ENCODE peak calls at places on chromosomes 7 and 10, in five cellular contexts. H is HCT116, C is transverse colon, T is Panc1, F is breast epithelium. E is an unnamed sample. For H3K9me3, the result is how much of the 10 kb centered on the place peaks cover.

GRCh38 chr7:151642746-151643145 is 123.1 kb upstream of the RHEB start:
- DNase-seq in F (no peak), C (no peak), T (no peak), H (no peak), E (no peak)

GRCh38 chr7:68892211-68892610 is 706.1 kb upstream of the AUTS2 start:
- DNase-seq in T (no peak), F (no peak), C (no peak), H (no peak), E (no peak)

GRCh38 chr10:88228130-88228529 is 355.0 kb downstream of the RNLS start:
- DNase-seq in C (no peak), F (no peak), H (no peak), T (no peak), E (no peak)

GRCh38 chr10:114933588-114933987 is 4.4 kb upstream of the TRUB1 start:
- DNase-seq in C (no peak), T (no peak), F (no peak), H (no peak), E (no peak)

GRCh38 chr7:111827863-111828504 is 265.7 kb upstream of the IMMP2L start:
- DNase-seq in F (no peak), T (no peak), C (no peak), H (no peak), E (no peak)

GRCh38 chr10:114526497-114527238 is 122.4 kb upstream of the AFAP1L2 start:
- DNase-seq in C (peak), F (peak), T (no peak), H (peak), E (peak)

GRCh38 chr7:101953248-101953819 is 135.9 kb downstream of the CUX1 start:
- DNase-seq in F (no peak), T (no peak), H (peak), C (no peak), E (no peak)

GRCh38 chr7:12256025-12256570 is 45.0 kb downstream of the TMEM106B start:
- DNase-seq in T (peak), C (no peak), H (no peak), F (no peak), E (no peak)

GRCh38 chr7:54678763-54679396 is 80.1 kb downstream of the SEC61G start:
- DNase-seq in T (no peak), F (no peak), H (no peak), C (no peak), E (no peak)

GRCh38 chr7:94449151-94449725 is 54.5 kb downstream of the COL1A2 start:
- DNase-seq in H (peak), C (no peak), T (no peak), F (no peak), E (no peak)

GRCh38 chr7:143085109-143085508 is 33.0 kb downstream of the OR6V1 start:
- DNase-seq in F (no peak), T (no peak), H (no peak), C (no peak), E (no peak)

GRCh38 chr7:138889566-138889965 is 91.6 kb upstream of the ATP6V0A4 start:
- DNase-seq in H (no peak), F (no peak), T (no peak), C (no peak), E (no peak)

GRCh38 chr7:73520673-73521635 is 1.1 kb downstream of the BAZ1B start:
- DNase-seq in F (no peak), H (no peak), C (no peak), T (no peak), E (no peak)

GRCh38 chr7:1136841-1137516 is 23.0 kb downstream of the ZFAND2A start:
- DNase-seq in H (no peak), F (peak), C (no peak), T (no peak), E (no peak)

GRCh38 chr10:31961264-31961663 is 32.6 kb upstream of the ARHGAP12 start:
- DNase-seq in C (no peak), H (no peak), F (peak), T (no peak), E (peak)

GRCh38 chr7:129775695-129776396 is 164.3 kb downstream of the NRF1 start:
- DNase-seq in H (no peak), T (no peak), C (no peak), F (no peak), E (no peak)

GRCh38 chr7:117133125-117133524 is 179.8 kb downstream of the ST7 start:
- DNase-seq in H (no peak), T (no peak), C (no peak), F (no peak), E (no peak)

GRCh38 chr10:60358282-60358681 is 31.4 kb downstream of the ANK3 start:
- DNase-seq in H (no peak), C (no peak), F (no peak), T (no peak), E (no peak)

GRCh38 chr7:143396182-143396581 is 12.5 kb downstream of the EPHA1 start:
- DNase-seq in F (no peak), C (no peak), H (no peak), T (no peak), E (no peak)

GRCh38 chr10:89392974-89393373 is 551 bp downstream of the IFIT1 start:
- DNase-seq in C (peak), H (no peak), F (no peak), T (no peak), E (no peak)

GRCh38 chr10:88232029-88232895 is 350.9 kb downstream of the RNLS start:
- DNase-seq in F (no peak), H (no peak), T (no peak), C (peak), E (peak)

GRCh38 chr7:140539466-140539865 is 60.2 kb upstream of the MKRN1 start:
- DNase-seq in C (no peak), T (no peak), H (no peak), F (no peak), E (no peak)

GRCh38 chr10:102511562-102512274 is 7.9 kb downstream of the SUFU start:
- DNase-seq in H (no peak), C (no peak), T (no peak), F (no peak), E (no peak)

GRCh38 chr7:139680676-139681462 is 96.9 kb downstream of the HIPK2 start:
- DNase-seq in C (no peak), F (no peak), T (peak), H (peak), E (peak)

GRCh38 chr7:2521952-2522591 is 2.5 kb downstream of the LFNG start:
- DNase-seq in T (no peak), C (peak), F (no peak), H (no peak), E (no peak)

GRCh38 chr7:128915271-128915819 is 4.8 kb upstream of the KCP start:
- DNase-seq in T (no peak), H (no peak), F (peak), C (no peak), E (no peak)

GRCh38 chr7:98911936-98912335 is 33.6 kb downstream of the TRRAP start:
- DNase-seq in T (no peak), H (no peak), F (no peak), C (no peak), E (peak)

GRCh38 chr10:46541735-46542566 is 14.5 kb downstream of the GPRIN2 start:
- DNase-seq in H (no peak), C (peak), T (no peak), F (peak), E (peak)

GRCh38 chr10:69902835-69903535 is 101.3 kb downstream of the COL13A1 start:
- DNase-seq in T (no peak), F (no peak), H (no peak), C (peak), E (peak)

GRCh38 chr7:121313793-121314676 is 14.8 kb upstream of the WNT16 start:
- DNase-seq in C (peak), F (no peak), T (no peak), H (peak), E (no peak)

GRCh38 chr10:13706604-13707003 is 119.8 kb downstream of the PRPF18 start:
- DNase-seq in H (no peak), T (no peak), F (no peak), C (peak), E (no peak)
- H3K4me3 ChIP-seq in H (no peak), T (peak), F (peak), C (peak), E (peak)

GRCh38 chr7:158107806-158108205 is 479.8 kb downstream of the PTPRN2 start:
- DNase-seq in F (no peak), C (no peak), H (no peak), T (no peak), E (peak)
- H3K9me3 ChIP-seq in F (under half), C (under half), H (under half), T (under half), E (under half)

GRCh38 chr10:122020202-122020601 is 31.2 kb downstream of the TACC2 start:
- DNase-seq in T (no peak), F (no peak), C (no peak), H (no peak), E (no peak)

GRCh38 chr10:122019414-122019975 is 30.5 kb downstream of the TACC2 start:
- DNase-seq in H (no peak), T (no peak), F (peak), C (peak), E (peak)

GRCh38 chr10:122021828-122022227 is 32.9 kb downstream of the TACC2 start:
- DNase-seq in H (no peak), T (no peak), F (no peak), C (no peak), E (no peak)

GRCh38 chr10:122022276-122022675 is 33.3 kb downstream of the TACC2 start:
- DNase-seq in H (no peak), T (no peak), F (no peak), C (no peak), E (no peak)

DNA sequence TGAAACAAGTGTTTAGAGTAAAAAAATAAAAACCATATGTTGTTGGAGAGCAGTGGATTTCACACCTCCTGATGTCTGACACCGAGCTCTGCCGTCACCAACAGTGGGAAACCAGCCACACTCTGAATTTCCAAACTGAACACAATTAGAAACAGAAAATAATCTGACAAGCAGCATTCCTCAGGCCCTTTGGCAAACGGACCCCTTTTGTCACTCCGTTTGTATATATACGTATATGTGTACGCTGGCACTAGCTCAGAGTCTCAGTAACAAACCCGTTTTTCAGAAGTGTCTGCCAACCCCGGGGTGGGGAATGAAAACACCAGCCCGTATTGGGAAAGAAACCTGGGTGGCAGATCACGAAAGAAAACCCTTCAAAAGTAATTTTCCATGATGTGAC is 32.5 kb downstream of the TACC2 start:
- DNase-seq in F (peak), C (no peak), T (no peak), H (no peak), E (peak)
- TF ChIP-seq POLR2AphosphoS5 in F (no peak), C (no peak), T (no peak), H (no peak), E (peak)

DNA sequence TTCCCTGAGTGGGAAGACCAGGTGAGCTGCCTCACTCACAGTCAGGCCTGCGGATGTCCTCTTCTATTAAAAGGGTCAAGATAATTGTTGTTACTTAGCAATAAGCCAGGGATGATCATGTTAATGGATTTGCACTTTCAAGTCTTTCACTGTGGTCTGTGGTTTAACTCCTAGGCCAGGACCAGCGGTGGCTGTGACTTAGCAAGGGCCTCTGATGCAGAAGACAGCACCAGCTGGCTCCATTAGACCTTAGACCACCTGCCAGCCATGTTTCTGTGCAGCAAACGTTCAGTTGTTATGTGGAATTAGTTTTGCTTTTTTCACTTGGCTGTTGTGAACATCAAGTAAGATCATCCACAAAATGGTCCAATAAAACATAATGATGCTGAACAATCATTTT is 537.3 kb downstream of the TNS3 start:
- DNase-seq in C (no peak), T (no peak), H (no peak), F (no peak), E (no peak)
- H3K4me3 ChIP-seq in C (no peak), T (no peak), H (no peak), F (no peak), E (no peak)

GRCh38 chr7:159148430-159149395 is 4.0 kb upstream of the VIPR2 start:
- DNase-seq in F (no peak), T (no peak), C (no peak), H (no peak), E (no peak)
- H3K9me3 ChIP-seq in F (under half), T (under half), C (under half), H (under half), E (under half)

DNA sequence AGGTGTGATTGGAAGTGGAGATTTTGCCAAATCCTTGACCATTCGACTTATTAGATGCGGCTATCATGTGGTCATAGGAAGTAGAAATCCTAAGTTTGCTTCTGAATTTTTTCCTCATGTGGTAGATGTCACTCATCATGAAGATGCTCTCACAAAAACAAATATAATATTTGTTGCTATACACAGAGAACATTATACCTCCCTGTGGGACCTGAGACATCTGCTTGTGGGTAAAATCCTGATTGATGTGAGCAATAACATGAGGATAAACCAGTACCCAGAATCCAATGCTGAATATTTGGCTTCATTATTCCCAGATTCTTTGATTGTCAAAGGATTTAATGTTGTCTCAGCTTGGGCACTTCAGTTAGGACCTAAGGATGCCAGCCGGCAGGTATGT is 13.6 kb downstream of the STEAP2 start:
- DNase-seq in C (no peak), F (no peak), H (no peak), T (no peak), E (no peak)
- TF ChIP-seq POLR2AphosphoS5 in C (no peak), F (no peak), H (no peak), T (no peak), E (no peak)

GRCh38 chr10:100339236-100339635 is 7.8 kb upstream of the SCD start:
- DNase-seq in H (no peak), C (no peak), T (no peak), F (no peak), E (no peak)
- H3K4me3 ChIP-seq in H (no peak), C (no peak), T (no peak), F (no peak), E (no peak)

E was measured in stomach.